ENCODE peak calls at places on chromosome X, in five cellular contexts. A, C, Q, U and S are unnamed samples.

GRCh38 chrX:70255452-70255851 is 4.6 kb downstream of the P2RY4 start:
- DNase-seq in Q (no peak), U (no peak), A (no peak), C (no peak), S (no peak)

GRCh38 chrX:41200785-41201184 is 115.5 kb downstream of the USP9X start:
- DNase-seq in A (no peak), C (no peak), U (no peak), Q (no peak), S (no peak)

GRCh38 chrX:68989865-68990606 is 161.2 kb downstream of the EFNB1 start:
- DNase-seq in A (peak), C (no peak), U (no peak), Q (no peak), S (peak)

GRCh38 chrX:136147320-136147901 is at the start of gene FHL1:
- DNase-seq in C (peak), Q (peak), A (no peak), U (no peak), S (no peak)

GRCh38 chrX:30690330-30690729 is 37.1 kb downstream of the GK start:
- DNase-seq in A (no peak), Q (no peak), U (no peak), C (no peak), S (no peak)

GRCh38 chrX:12269484-12269883 is 131.2 kb downstream of the FRMPD4 start:
- DNase-seq in U (no peak), C (no peak), A (peak), Q (no peak), S (no peak)

GRCh38 chrX:27915617-27916016 is 65.6 kb downstream of the DCAF8L1 start:
- DNase-seq in U (no peak), A (no peak), C (no peak), Q (no peak), S (no peak)

GRCh38 chrX:63428348-63428747 is 77.2 kb upstream of the SPIN4 start:
- DNase-seq in A (no peak), U (no peak), C (no peak), Q (no peak), S (no peak)

GRCh38 chrX:47605024-47605423 is 14.6 kb downstream of the SYN1 start:
- DNase-seq in C (no peak), U (no peak), Q (no peak), A (no peak), S (no peak)

GRCh38 chrX:17738002-17738713 is 865 bp downstream of the SCML1 start:
- DNase-seq in A (peak), U (no peak), C (peak), Q (peak), S (no peak)

GRCh38 chrX:100946521-100946920 is 17.8 kb upstream of the XKRX start:
- DNase-seq in A (no peak), C (no peak), Q (no peak), U (no peak), S (no peak)

GRCh38 chrX:19133784-19134183 is 11.5 kb upstream of the ADGRG2 start:
- DNase-seq in A (no peak), Q (no peak), U (no peak), C (no peak), S (no peak)